ENCODE peak calls at places on chromosomes 5 and 9, in eight cellular contexts. K is naive thymus-derived CD4-positive, alpha-beta T cell; J is colonic mucosa; L is HCT116; I is effector memory CD4-positive, alpha-beta T cell; W is esophagus muscularis mucosa; S is hepatocyte; C is prostate gland. X is an unnamed sample.
A peak's percentile ranks its signal among the peaks of the same experiment; 100 is the strongest.

GRCh38 chr5:9799601-9800000 is 169.4 kb upstream of the TAS2R1 start:
- DNase-seq in K (no peak), J (no peak), L (no peak), I (no peak), W (no peak), S (no peak), C (no peak), X (no peak)

GRCh38 chr5:113612060-113612496 is 98.6 kb downstream of the YTHDC2 start:
- DNase-seq in K (peak; percentile 14), J (no peak), L (peak; percentile 13), I (no peak), W (no peak), S (peak; percentile 14), C (no peak), X (peak; percentile 35)

GRCh38 chr5:36662291-36662851 is 56.0 kb downstream of the SLC1A3 start:
- DNase-seq in K (no peak), J (no peak), L (no peak), I (no peak), W (no peak), S (no peak), C (no peak), X (no peak)

GRCh38 chr5:171192111-171192510 is 116.9 kb upstream of the TLX3 start:
- DNase-seq in K (no peak), J (no peak), L (no peak), I (no peak), W (no peak), S (no peak), C (no peak), X (no peak)

GRCh38 chr5:78649220-78649700 is 688 bp upstream of the LHFPL2 start:
- DNase-seq in K (no peak), J (peak; percentile 50), L (no peak), I (no peak), W (no peak), S (peak; percentile 46), C (no peak), X (peak; percentile 25)

GRCh38 chr9:92151691-92152393 is 36.6 kb upstream of the SPTLC1 start:
- DNase-seq in K (no peak), J (no peak), L (no peak), I (no peak), W (peak; percentile 90), S (peak; percentile 44), C (peak; percentile 85), X (no peak)

GRCh38 chr5:176956756-176957155 is 49.8 kb downstream of the UIMC1 start:
- DNase-seq in K (no peak), J (no peak), L (no peak), I (no peak), W (no peak), S (no peak), C (no peak), X (no peak)

GRCh38 chr5:150759334-150759583 is 442 bp upstream of the DCTN4 start:
- DNase-seq in K (no peak), J (no peak), L (no peak), I (no peak), W (no peak), S (no peak), C (no peak), X (no peak)

GRCh38 chr5:152271420-152271819 is 133.7 kb downstream of the NMUR2 start:
- DNase-seq in K (no peak), J (no peak), L (peak; percentile 2), I (no peak), W (no peak), S (peak; percentile 51), C (no peak), X (no peak)

GRCh38 chr5:129098488-129099183 is 4.1 kb downstream of the ISOC1 start:
- DNase-seq in K (no peak), J (no peak), L (no peak), I (no peak), W (no peak), S (no peak), C (no peak), X (no peak)

GRCh38 chr9:35110327-35110758 is 5.3 kb downstream of the ATOSB start:
- DNase-seq in K (no peak), J (no peak), L (no peak), I (no peak), W (no peak), S (no peak), C (no peak), X (no peak)

GRCh38 chr5:28967848-28968247 is 1929.5 kb upstream of the CDH9 start:
- DNase-seq in K (no peak), J (no peak), L (no peak), I (no peak), W (no peak), S (no peak), C (no peak), X (no peak)

GRCh38 chr5:116759860-116760644 is 185.4 kb upstream of the SEMA6A start:
- DNase-seq in K (no peak), J (no peak), L (no peak), I (no peak), W (no peak), S (no peak), C (no peak), X (no peak)

GRCh38 chr9:113131689-113132151 is 19.1 kb upstream of the SLC31A2 start:
- DNase-seq in K (no peak), J (no peak), L (no peak), I (no peak), W (no peak), S (peak; percentile 59), C (no peak), X (no peak)

GRCh38 chr5:94498199-94498598 is 120.2 kb downstream of the KIAA0825 start:
- DNase-seq in K (no peak), J (no peak), L (no peak), I (no peak), W (no peak), S (no peak), C (no peak), X (no peak)

GRCh38 chr5:151223447-151224264 is at the start of gene CCDC69:
- DNase-seq in K (peak; percentile 38), J (peak; percentile 75), L (peak; percentile 53), I (no peak), W (no peak), S (peak; percentile 86), C (peak; percentile 72), X (peak; percentile 60)

DNA sequence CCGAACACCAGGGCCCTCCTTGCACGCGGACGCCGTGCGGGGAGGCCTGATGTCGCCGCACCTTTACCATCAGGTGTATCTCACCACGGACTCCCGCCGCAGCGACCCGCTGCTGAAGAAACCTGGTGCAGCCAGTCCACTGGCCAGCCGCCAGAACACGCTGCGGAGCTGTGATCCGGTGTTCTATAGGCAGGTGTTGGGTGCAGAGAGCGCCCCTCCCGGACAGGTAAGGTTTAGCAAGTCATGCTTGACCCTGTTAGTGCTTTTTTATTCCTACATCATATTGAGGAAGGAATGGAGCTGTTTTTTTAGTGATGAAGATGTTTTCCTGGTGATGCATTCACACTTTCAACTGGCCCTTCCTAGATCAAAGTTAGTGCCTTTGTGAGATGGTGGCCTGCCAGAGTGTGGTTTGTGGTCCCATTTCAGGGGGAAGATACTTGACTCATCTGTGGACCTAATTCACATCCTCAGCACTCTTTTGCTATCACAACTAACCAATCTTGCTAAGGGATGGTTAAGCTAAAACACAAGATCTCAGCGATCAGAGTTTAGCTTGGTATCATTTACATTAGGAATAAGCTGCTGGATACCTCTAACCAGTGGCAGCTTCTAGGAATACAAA is 2.7 kb downstream of the PCDHGC3 start:
- DNase-seq in K (no peak), J (peak; percentile 85), L (no peak), I (no peak), W (no peak), S (peak; percentile 44), C (peak; percentile 84), X (peak; percentile 79)
- H3K4me3 ChIP-seq in K (no peak overlapping the region), J (peak overlapping the region; percentile 18), L (no peak overlapping the region), I (no peak overlapping the region), W (peak overlapping the region; percentile 68), S (no peak overlapping the region), C (peak overlapping the region; percentile 50), X (no peak overlapping the region)

DNA sequence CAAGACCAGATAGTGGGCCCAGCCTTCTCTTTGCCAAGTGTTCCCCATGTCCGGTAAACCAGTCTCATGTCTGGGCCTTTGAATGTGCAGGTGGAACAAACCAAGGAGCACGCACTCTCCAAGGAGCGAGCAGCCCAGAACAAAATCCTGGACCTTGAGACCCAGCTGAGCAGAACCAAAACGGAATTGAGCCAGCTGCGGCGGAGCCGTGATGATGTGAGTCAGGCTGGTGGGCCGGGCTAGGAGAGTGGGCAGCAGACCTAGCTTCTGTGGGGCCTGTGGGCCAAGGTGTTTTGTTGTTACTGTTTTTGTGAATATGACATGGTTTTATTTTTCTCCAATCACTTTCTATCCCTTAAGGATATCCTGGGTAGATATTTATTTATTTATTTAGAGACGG is 5.6 kb upstream of the GLE1 start:
- DNase-seq in K (no peak), J (no peak), L (no peak), I (no peak), W (no peak), S (no peak), C (no peak), X (no peak)
- H3K36me3 ChIP-seq in K (peaks cover 69% of the 10 kb centered on the region), J (no peaks in the 10 kb centered on the region), L (peaks cover 43% of the 10 kb centered on the region), I (peaks cover 46% of the 10 kb centered on the region), W (peaks cover 70% of the 10 kb centered on the region), S (no peaks in the 10 kb centered on the region), C (peaks cover 8% of the 10 kb centered on the region), X (peaks cover 7% of the 10 kb centered on the region)

GRCh38 chr5:16935271-16936149 is 578 bp downstream of the MYO10 start:
- DNase-seq in K (no peak), J (peak; percentile 64), L (no peak), I (no peak), W (no peak), S (peak; percentile 72), C (peak; percentile 42), X (peak; percentile 64)

GRCh38 chr5:16933337-16933736 is 2.8 kb downstream of the MYO10 start:
- DNase-seq in K (no peak), J (no peak), L (no peak), I (no peak), W (no peak), S (no peak), C (no peak), X (no peak)

GRCh38 chr5:16936150-16937022 is at the start of gene MYO10:
- DNase-seq in K (no peak), J (peak; percentile 91), L (no peak), I (peak; percentile 8), W (no peak), S (peak; percentile 94), C (peak; percentile 86), X (peak; percentile 72)

GRCh38 chr5:16934123-16934522 is 2.0 kb downstream of the MYO10 start:
- DNase-seq in K (no peak), J (peak; percentile 90), L (peak; percentile 63), I (no peak), W (no peak), S (peak; percentile 87), C (peak; percentile 50), X (peak; percentile 81)

DNA sequence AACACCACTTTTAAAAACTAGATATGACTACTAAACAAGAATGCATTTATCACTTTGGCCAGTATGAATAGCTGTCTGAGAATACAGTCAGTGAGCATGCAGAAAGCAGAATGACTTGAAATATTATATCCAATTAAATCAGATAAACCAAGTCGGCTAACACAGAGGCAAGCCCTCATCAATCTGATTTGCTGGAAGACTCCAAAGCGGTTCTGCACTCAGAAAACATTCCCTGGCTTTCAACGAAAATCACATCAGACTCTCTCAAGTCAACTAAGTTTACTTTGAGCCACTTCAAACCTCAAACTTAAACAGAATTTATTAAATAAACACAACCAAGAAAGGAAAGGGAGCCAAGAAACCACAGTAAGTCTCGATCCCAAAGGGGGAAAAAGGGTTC is 1.4 kb downstream of the MYO10 start:
- DNase-seq in K (no peak), J (no peak), L (no peak), I (no peak), W (no peak), S (no peak), C (peak; percentile 10), X (peak; percentile 32)
- H3K4me3 ChIP-seq in K (no peak overlapping the region), J (peak overlapping the region; percentile 76), L (peak overlapping the region; percentile 81), I (no peak overlapping the region), W (peak overlapping the region; percentile 62), S (peak overlapping the region; percentile 92), C (peak overlapping the region; percentile 98), X (peak overlapping the region; percentile 73)

GRCh38 chr5:135340568-135340967 is 58.5 kb downstream of the MACROH2A1 start:
- DNase-seq in K (no peak), J (no peak), L (no peak), I (no peak), W (no peak), S (no peak), C (no peak), X (peak; percentile 51)
- H3K36me3 ChIP-seq in K (peaks cover 100% of the 10 kb centered on the region), J (peaks cover 29% of the 10 kb centered on the region), L (peaks cover 60% of the 10 kb centered on the region), I (peaks cover 88% of the 10 kb centered on the region), W (peaks cover 99% of the 10 kb centered on the region), S (no peaks in the 10 kb centered on the region), C (peaks cover 14% of the 10 kb centered on the region), X (peaks cover 11% of the 10 kb centered on the region)

X was measured in small intestine.